ENCODE peak calls at places on chromosome 10, in six cellular contexts. P is esophagus squamous epithelium, Z is BE2C, W is A549, T is HepG2, J is ovary. C is an unnamed sample.

GRCh38 chr10:3452234-3452633 is 279.7 kb upstream of the PITRM1 start:
- DNase-seq in P (no peak), Z (no peak), W (no peak), T (no peak), J (no peak), C (peak)

GRCh38 chr10:133185916-133186315 is 25.9 kb downstream of the KNDC1 start:
- DNase-seq in P (no peak), Z (no peak), W (no peak), T (no peak), J (no peak), C (no peak)

GRCh38 chr10:118793545-118793944 is 38.8 kb upstream of the CACUL1 start:
- DNase-seq in P (no peak), Z (no peak), W (peak), T (no peak), J (no peak), C (no peak)

GRCh38 chr10:96410296-96410695 is 51.5 kb upstream of the OPALIN start:
- DNase-seq in P (no peak), Z (no peak), W (no peak), T (no peak), J (no peak), C (no peak)

GRCh38 chr10:93103953-93104352 is 30.3 kb downstream of the CYP26A1 start:
- DNase-seq in P (no peak), Z (no peak), W (no peak), T (no peak), J (no peak), C (no peak)

GRCh38 chr10:14601872-14602725 is 172.6 kb downstream of the FAM107B start:
- DNase-seq in P (no peak), Z (peak), W (peak), T (peak), J (no peak), C (peak)

GRCh38 chr10:53690556-53691240 is 918.1 kb upstream of the MBL2 start:
- DNase-seq in P (no peak), Z (peak), W (no peak), T (no peak), J (no peak), C (no peak)

GRCh38 chr10:129728246-129728820 is 235.7 kb downstream of the EBF3 start:
- DNase-seq in P (no peak), Z (no peak), W (no peak), T (no peak), J (no peak), C (no peak)

GRCh38 chr10:132509506-132510173 is 27.9 kb upstream of the INPP5A start:
- DNase-seq in P (no peak), Z (no peak), W (no peak), T (no peak), J (peak), C (no peak)

GRCh38 chr10:12606461-12606860 is 257.1 kb downstream of the CAMK1D start:
- DNase-seq in P (no peak), Z (no peak), W (no peak), T (no peak), J (no peak), C (no peak)

GRCh38 chr10:12717981-12718707 is 283.4 kb downstream of the CCDC3 start:
- DNase-seq in P (no peak), Z (no peak), W (no peak), T (peak), J (no peak), C (peak)

GRCh38 chr10:69360485-69361302 is 56.0 kb downstream of the TACR2 start:
- DNase-seq in P (no peak), Z (no peak), W (peak), T (no peak), J (peak), C (peak)

GRCh38 chr10:124999433-125000365 is 57.8 kb downstream of the ZRANB1 start:
- DNase-seq in P (no peak), Z (no peak), W (no peak), T (no peak), J (peak), C (peak)

GRCh38 chr10:28429573-28430216 is 103.2 kb upstream of the WAC start:
- DNase-seq in P (no peak), Z (peak), W (peak), T (peak), J (no peak), C (peak)

GRCh38 chr10:28429045-28429444 is 103.9 kb upstream of the WAC start:
- DNase-seq in P (no peak), Z (no peak), W (no peak), T (no peak), J (no peak), C (no peak)

GRCh38 chr10:28431139-28431538 is 101.8 kb upstream of the WAC start:
- DNase-seq in P (no peak), Z (no peak), W (no peak), T (no peak), J (no peak), C (no peak)

GRCh38 chr10:28434063-28434462 is 98.9 kb upstream of the WAC start:
- DNase-seq in P (no peak), Z (no peak), W (no peak), T (no peak), J (no peak), C (no peak)

DNA sequence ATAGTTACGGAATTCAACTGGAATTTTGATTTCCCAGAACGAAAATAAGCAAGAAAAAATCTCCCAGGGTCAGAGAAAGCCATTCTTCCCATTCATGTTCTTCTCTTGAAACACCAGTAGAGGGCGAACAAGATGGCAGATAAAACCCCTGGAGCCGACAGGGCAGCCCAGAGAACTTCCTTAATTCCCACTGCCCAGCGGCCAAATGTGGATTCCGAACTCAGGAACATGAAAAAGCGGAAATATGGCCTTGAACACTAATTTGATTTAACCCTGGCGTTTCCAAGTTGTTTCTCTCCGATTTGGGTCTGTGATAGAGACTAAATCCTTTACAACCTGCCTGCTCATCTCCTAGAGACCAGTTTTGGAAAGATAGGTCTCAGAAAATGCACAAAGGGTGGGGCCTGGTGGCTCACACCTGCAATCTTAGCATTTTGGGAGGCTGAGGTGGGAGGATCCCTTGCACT is 100.7 kb upstream of the WAC start:
- DNase-seq in P (no peak), Z (peak), W (peak), T (peak), J (peak), C (peak)
- TF ChIP-seq CTCF in P (peak), Z (peak), W (peak), T (peak), J (peak), C (peak)

GRCh38 chr10:101222247-101222531 is 7.1 kb downstream of the LBX1 start:
- DNase-seq in P (no peak), Z (no peak), W (no peak), T (no peak), J (no peak), C (no peak)
- H3K4me3 ChIP-seq in P (no peak), Z (no peak), W (no peak), T (no peak), J (no peak), C (no peak)

GRCh38 chr10:24718031-24718855 is 5.4 kb downstream of the ARHGAP21 start:
- DNase-seq in P (no peak), Z (no peak), W (peak), T (peak), J (no peak), C (peak)
- TF ChIP-seq CTCF in P (no peak), Z (no peak), W (no peak), T (no peak), J (no peak), C (no peak)

GRCh38 chr10:90695915-90696676 is 161.7 kb downstream of the HTR7 start:
- DNase-seq in P (no peak), Z (no peak), W (no peak), T (no peak), J (no peak), C (no peak)
- H3K4me3 ChIP-seq in P (no peak), Z (no peak), W (no peak), T (no peak), J (no peak), C (no peak)

DNA sequence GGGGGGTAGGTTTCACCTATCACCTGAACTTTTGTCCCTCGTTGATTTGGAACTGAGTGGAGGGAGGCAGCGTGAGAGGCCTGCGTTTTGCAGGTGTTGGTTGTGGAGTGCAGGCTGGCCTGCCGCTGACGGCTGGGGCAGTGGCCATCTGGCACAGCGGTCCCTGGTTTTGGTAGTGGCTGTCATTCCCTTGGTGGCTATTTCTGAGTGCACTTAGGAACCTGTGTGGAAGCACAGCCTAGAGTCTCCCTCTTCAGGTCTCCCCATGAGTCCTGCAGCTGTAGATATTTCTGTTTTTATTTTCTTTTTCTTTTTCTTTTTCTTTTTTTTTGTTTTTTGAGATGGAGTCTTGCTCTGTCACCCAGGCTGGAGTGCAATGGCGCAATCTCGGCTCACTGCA is 129.2 kb downstream of the CUL2 start:
- DNase-seq in P (no peak), Z (peak), W (peak), T (no peak), J (no peak), C (peak)
- TF ChIP-seq CTCF in P (peak), Z (peak), W (peak), T (no peak), J (no peak), C (peak)

DNA sequence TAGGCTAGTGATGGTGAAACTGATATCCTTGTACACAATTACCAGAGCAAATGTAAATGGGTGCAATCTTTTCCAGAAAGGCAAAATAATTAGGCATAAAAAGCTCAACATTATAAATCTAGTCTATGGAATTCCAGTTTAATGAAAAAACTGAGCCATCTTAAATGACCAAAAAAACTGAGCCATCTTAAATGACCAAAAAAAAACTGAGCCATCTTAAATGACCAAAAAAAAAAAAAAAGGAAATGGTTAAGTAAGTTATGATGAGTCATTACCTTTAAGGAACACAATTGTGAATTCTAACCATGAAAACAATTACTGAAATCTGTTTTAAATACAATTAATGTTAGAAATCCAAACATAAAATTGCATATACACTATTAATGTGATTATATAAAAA is 25.3 kb downstream of the USP6NL start:
- DNase-seq in P (no peak), Z (no peak), W (no peak), T (no peak), J (no peak), C (peak)
- H3K4me3 ChIP-seq in P (no peak), Z (no peak), W (no peak), T (no peak), J (no peak), C (no peak)

GRCh38 chr10:34489973-34490372 is 325.1 kb downstream of the PARD3 start:
- DNase-seq in P (no peak), Z (no peak), W (peak), T (no peak), J (no peak), C (peak)
- TF ChIP-seq CTCF in P (no peak), Z (no peak), W (peak), T (no peak), J (no peak), C (peak)

DNA sequence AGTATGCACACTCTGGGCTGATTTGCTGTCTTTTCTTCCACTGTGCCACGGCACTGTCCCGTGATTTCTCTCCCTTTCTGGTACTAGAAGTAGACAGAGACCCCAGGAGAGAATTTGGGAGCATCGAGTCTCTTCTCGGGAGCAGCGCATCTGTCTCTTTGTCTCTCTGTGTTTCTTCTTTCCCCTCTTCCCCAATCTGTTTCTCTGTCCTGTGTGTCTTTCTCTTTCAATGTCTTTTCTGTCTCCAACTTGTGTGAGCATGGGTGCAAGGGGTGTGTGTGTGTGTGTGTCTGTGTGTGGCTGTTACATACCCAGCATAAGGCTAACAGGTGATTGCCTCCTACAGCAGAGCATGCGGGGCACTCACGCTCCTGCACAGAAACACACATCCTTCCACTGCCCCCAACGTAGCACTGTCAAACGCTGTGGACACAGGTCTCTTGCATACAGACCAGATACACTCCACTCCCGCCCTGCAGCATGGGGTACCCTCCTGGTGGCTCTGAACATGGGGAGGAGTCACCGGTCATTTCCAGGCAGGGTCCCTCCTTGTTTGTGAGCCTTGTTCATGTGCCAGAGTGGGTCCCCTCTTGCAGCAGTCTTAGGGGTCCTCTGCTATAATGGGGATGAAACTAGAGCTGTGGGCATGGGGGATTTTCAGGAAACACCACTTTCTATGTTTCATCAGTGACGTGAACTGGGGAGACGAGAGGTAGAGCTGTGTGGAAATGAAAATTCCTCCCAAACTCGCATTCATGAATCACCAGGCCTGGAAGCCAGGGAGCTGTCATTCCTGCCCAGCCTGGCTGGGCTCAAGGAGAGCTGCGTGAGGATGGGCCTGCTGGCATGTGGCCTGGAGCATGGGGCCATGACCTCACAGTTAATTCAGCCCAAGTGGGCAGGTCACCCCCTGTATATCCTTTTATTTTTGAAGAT is 955 bp downstream of the ADAMTS14 start:
- DNase-seq in P (no peak), Z (no peak), W (no peak), T (no peak), J (no peak), C (peak)
- H3K4me3 ChIP-seq in P (peak), Z (peak), W (peak), T (no peak), J (no peak), C (peak)

DNA sequence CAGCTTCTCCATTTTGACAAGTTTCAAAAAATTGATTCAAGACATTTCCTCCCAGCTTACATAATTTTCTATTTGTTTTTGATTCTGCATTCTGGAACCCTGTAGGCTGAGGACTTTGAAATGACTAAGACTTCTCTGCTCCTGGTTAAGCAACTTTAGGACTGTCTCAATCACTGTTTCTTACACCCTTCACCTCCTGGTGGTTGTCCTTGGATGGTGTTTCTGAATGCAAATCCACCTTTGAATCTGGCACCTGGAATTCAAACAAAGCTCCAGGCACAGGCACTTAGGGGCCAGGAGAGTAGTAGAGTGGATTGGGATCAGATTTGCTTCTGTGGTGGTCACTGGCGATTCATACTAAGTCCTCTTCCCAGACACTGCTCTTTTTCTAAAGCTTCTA is 595.5 kb downstream of the LRMDA start:
- DNase-seq in P (no peak), Z (no peak), W (peak), T (no peak), J (no peak), C (peak)
- TF ChIP-seq CTCF in P (peak), Z (peak), W (no peak), T (peak), J (no peak), C (peak)

GRCh38 chr10:102453502-102453901 is 2.2 kb upstream of the C10orf95 start:
- DNase-seq in P (no peak), Z (no peak), W (no peak), T (no peak), J (no peak), C (no peak)

GRCh38 chr10:102457591-102458150 is 6.3 kb upstream of the C10orf95 start:
- DNase-seq in P (no peak), Z (no peak), W (no peak), T (no peak), J (no peak), C (no peak)

GRCh38 chr10:102451105-102451969 is at the start of gene C10orf95:
- DNase-seq in P (no peak), Z (no peak), W (no peak), T (no peak), J (no peak), C (no peak)

GRCh38 chr10:102452672-102453340 is 1.5 kb upstream of the C10orf95 start:
- DNase-seq in P (no peak), Z (peak), W (peak), T (no peak), J (no peak), C (peak)

DNA sequence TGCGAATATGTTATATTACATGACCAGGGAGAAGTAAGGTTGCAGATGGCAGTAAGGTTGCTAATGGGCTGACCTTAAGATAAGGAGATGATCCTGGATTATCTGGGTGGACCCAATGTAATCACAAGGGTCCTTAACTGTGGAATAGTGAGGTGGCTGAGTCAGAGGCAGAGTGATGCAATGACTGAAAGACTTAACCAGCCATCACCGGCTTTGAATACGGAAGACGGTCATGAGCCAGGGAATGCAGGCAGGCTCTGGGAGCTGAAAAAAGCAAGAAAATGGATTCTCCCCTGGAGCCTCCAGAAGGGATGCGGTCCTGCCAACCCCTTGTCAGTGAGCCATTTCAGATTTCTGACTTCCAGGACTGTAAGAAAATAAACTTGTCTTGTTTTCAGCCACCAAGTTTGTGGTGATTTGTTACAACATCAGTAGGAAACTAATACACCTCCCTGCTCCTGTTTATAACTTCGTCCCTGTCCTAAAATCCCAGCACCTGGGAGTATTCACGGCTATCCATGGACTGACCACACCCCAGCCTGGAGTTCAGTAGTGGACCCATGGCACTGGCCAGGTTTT is 4.6 kb upstream of the C10orf95 start:
- DNase-seq in P (no peak), Z (no peak), W (peak), T (no peak), J (no peak), C (peak)
- H3K4me3 ChIP-seq in P (no peak), Z (no peak), W (no peak), T (no peak), J (no peak), C (no peak)

C was measured in choroid plexus epithelial cell.